ENCODE peak calls at places on chromosomes 1 and 21, in nine cellular contexts. P is cardiac septum; C is stimulated activated CD8-positive, alpha-beta memory T cell treated with anti-CD3 and anti-CD28 coated beads, Interleukin-4, amount 100 ng/mL, for 4 hours; D is AG09319; E is stimulated activated CD4-positive, alpha-beta T cell treated with anti-CD3 and anti-CD28 coated beads, TNF-alpha, amount 100 ng/mL, for 1 hour; M is posterior vena cava; Z is lower lobe of right lung; S is esophagus squamous epithelium; L is fibroblast of lung. T is an unnamed sample.

GRCh38 chr1:235014756-235015155 is 113.9 kb downstream of the TOMM20 start:
- DNase-seq in P (no peak), C (no peak), D (no peak), E (no peak), M (no peak), Z (no peak), S (no peak), L (no peak), T (no peak)

GRCh38 chr21:31537872-31538576 is 121.5 kb upstream of the SOD1 start:
- DNase-seq in P (no peak), C (no peak), D (no peak), E (no peak), M (no peak), Z (no peak), S (no peak), L (no peak), T (no peak)

GRCh38 chr1:79006564-79006963 is at the start of gene ADGRL4:
- DNase-seq in P (peak), C (no peak), D (peak), E (no peak), M (peak), Z (peak), S (no peak), L (peak), T (no peak)

GRCh38 chr21:44726803-44727202 is 15.4 kb upstream of the TSPEAR start:
- DNase-seq in P (peak), C (no peak), D (no peak), E (no peak), M (no peak), Z (no peak), S (no peak), L (no peak), T (no peak)

GRCh38 chr1:21323091-21323490 is 32.8 kb upstream of the ECE1 start:
- DNase-seq in P (no peak), C (no peak), D (no peak), E (no peak), M (no peak), Z (no peak), S (no peak), L (peak), T (no peak)

GRCh38 chr1:211789641-211790464 is 40.7 kb downstream of the LPGAT1 start:
- DNase-seq in P (no peak), C (no peak), D (no peak), E (no peak), M (no peak), Z (no peak), S (no peak), L (no peak), T (no peak)

GRCh38 chr21:41228492-41228891 is 60.5 kb downstream of the BACE2 start:
- DNase-seq in P (no peak), C (no peak), D (no peak), E (no peak), M (no peak), Z (no peak), S (no peak), L (no peak), T (no peak)

GRCh38 chr1:159068877-159069276 is 7.7 kb downstream of the AIM2 start:
- DNase-seq in P (no peak), C (no peak), D (no peak), E (no peak), M (no peak), Z (no peak), S (no peak), L (peak), T (no peak)

GRCh38 chr21:29311802-29312201 is 13.1 kb downstream of the BACH1 start:
- DNase-seq in P (no peak), C (no peak), D (no peak), E (no peak), M (no peak), Z (no peak), S (no peak), L (no peak), T (no peak)

GRCh38 chr1:61261585-61261984 is 179.2 kb downstream of the NFIA start:
- DNase-seq in P (no peak), C (no peak), D (no peak), E (no peak), M (no peak), Z (no peak), S (no peak), L (no peak), T (no peak)

GRCh38 chr1:157955860-157956259 is 37.6 kb upstream of the KIRREL1 start:
- DNase-seq in P (no peak), C (no peak), D (no peak), E (no peak), M (no peak), Z (peak), S (no peak), L (no peak), T (no peak)

GRCh38 chr1:16338961-16339360 is 13.3 kb downstream of the FBXO42 start:
- DNase-seq in P (no peak), C (no peak), D (no peak), E (no peak), M (no peak), Z (no peak), S (no peak), L (peak), T (no peak)

GRCh38 chr1:211734791-211735190 is 59.4 kb upstream of the NEK2 start:
- DNase-seq in P (no peak), C (no peak), D (no peak), E (no peak), M (no peak), Z (peak), S (no peak), L (no peak), T (no peak)

GRCh38 chr1:83751602-83752001 is 247.3 kb downstream of the TTLL7 start:
- DNase-seq in P (no peak), C (no peak), D (no peak), E (no peak), M (no peak), Z (no peak), S (no peak), L (no peak), T (no peak)

GRCh38 chr21:42974832-42975820 is 764 bp downstream of the PKNOX1 start:
- DNase-seq in P (peak), C (peak), D (no peak), E (peak), M (peak), Z (peak), S (no peak), L (peak), T (no peak)

GRCh38 chr1:43256675-43257570 is 12.9 kb upstream of the TMEM125 start:
- DNase-seq in P (no peak), C (no peak), D (no peak), E (no peak), M (peak), Z (peak), S (no peak), L (no peak), T (no peak)

GRCh38 chr21:21200103-21200938 is 202.1 kb downstream of the NCAM2 start:
- DNase-seq in P (no peak), C (no peak), D (peak), E (no peak), M (peak), Z (no peak), S (no peak), L (peak), T (no peak)

GRCh38 chr1:58739851-58740466 is 40.1 kb upstream of the MYSM1 start:
- DNase-seq in P (no peak), C (no peak), D (no peak), E (no peak), M (no peak), Z (no peak), S (no peak), L (peak), T (peak)

GRCh38 chr1:14263671-14264070 is 334.8 kb upstream of the KAZN start:
- DNase-seq in P (no peak), C (no peak), D (no peak), E (no peak), M (no peak), Z (no peak), S (no peak), L (no peak), T (no peak)

GRCh38 chr1:197838836-197839235 is 63.6 kb upstream of the DENND1B start:
- DNase-seq in P (no peak), C (no peak), D (peak), E (no peak), M (no peak), Z (no peak), S (no peak), L (peak), T (no peak)

GRCh38 chr1:209823143-209824041 is 4.4 kb upstream of the UTP25 start:
- DNase-seq in P (no peak), C (no peak), D (no peak), E (no peak), M (no peak), Z (no peak), S (no peak), L (peak), T (no peak)

T was measured in cerebellar nuclear complex.